ENCODE peak calls at places on chromosome 22, in four cellular contexts. F is upper lobe of right lung, K is NCI-H446, V is anterior cingulate cortex. N is an unnamed sample.
A peak's percentile ranks its signal among the peaks of the same experiment; 100 is the strongest.

GRCh38 chr22:38034278-38034882 is 22.8 kb upstream of the PICK1 start:
- DNase-seq in F (peak; percentile 77), K (no peak), V (peak; percentile 76), N (peak; percentile 92)

GRCh38 chr22:39301108-39301507 is 18.3 kb downstream of the RPL3 start:
- DNase-seq in F (no peak), K (no peak), V (no peak), N (no peak)

GRCh38 chr22:33109532-33110148 is 51.5 kb upstream of the SYN3 start:
- DNase-seq in F (no peak), K (no peak), V (no peak), N (no peak)

GRCh38 chr22:50027639-50028537 is 15.3 kb upstream of the IL17REL start:
- DNase-seq in F (peak; percentile 74), K (no peak), V (peak; percentile 20), N (peak; percentile 10)

GRCh38 chr22:38655532-38656255 is 498 bp downstream of the FAM227A start:
- DNase-seq in F (no peak), K (no peak), V (no peak), N (peak; percentile 7)

GRCh38 chr22:42939451-42939881 is 75.5 kb downstream of the PACSIN2 start:
- DNase-seq in F (peak; percentile 5), K (no peak), V (no peak), N (no peak)

GRCh38 chr22:19757140-19757984 is 3.2 kb upstream of the TBX1 start:
- DNase-seq in F (no peak), K (no peak), V (no peak), N (no peak)

GRCh38 chr22:43293661-43294392 is 49.3 kb downstream of the SCUBE1 start:
- DNase-seq in F (peak; percentile 80), K (peak; percentile 74), V (no peak), N (peak; percentile 58)

GRCh38 chr22:41367680-41368542 is 13.8 kb upstream of the TEF start:
- DNase-seq in F (peak; percentile 84), K (no peak), V (peak; percentile 65), N (peak; percentile 67)

GRCh38 chr22:48358886-48359612 is 1468.6 kb downstream of the BRD1 start:
- DNase-seq in F (peak; percentile 56), K (no peak), V (no peak), N (no peak)

GRCh38 chr22:39545310-39546063 is 12.9 kb upstream of the RPS19BP1 start:
- DNase-seq in F (no peak), K (no peak), V (no peak), N (no peak)

GRCh38 chr22:32817137-32817536 is 15.6 kb downstream of the TIMP3 start:
- DNase-seq in F (no peak), K (no peak), V (no peak), N (no peak)

GRCh38 chr22:50184004-50184461 is 1.7 kb upstream of the TRABD start:
- DNase-seq in F (peak; percentile 89), K (no peak), V (no peak), N (peak; percentile 62)

GRCh38 chr22:19275919-19276600 is 15.5 kb downstream of the CLTCL1 start:
- DNase-seq in F (no peak), K (no peak), V (no peak), N (no peak)

GRCh38 chr22:26342719-26343449 is 86.2 kb upstream of the ASPHD2 start:
- DNase-seq in F (no peak), K (no peak), V (no peak), N (no peak)

GRCh38 chr22:38755155-38755910 is 465 bp downstream of the SUN2 start:
- DNase-seq in F (peak; percentile 98), K (no peak), V (peak; percentile 73), N (peak; percentile 69)

GRCh38 chr22:40499187-40499753 is 128.9 kb downstream of the SGSM3 start:
- DNase-seq in F (no peak), K (no peak), V (no peak), N (peak; percentile 98)

GRCh38 chr22:36022162-36022561 is 6.5 kb downstream of the RBFOX2 start:
- DNase-seq in F (no peak), K (no peak), V (no peak), N (peak; percentile 78)

GRCh38 chr22:25027552-25027951 is 75.0 kb downstream of the KIAA1671 start:
- DNase-seq in F (no peak), K (no peak), V (no peak), N (no peak)

GRCh38 chr22:35418088-35418487 is 18.1 kb downstream of the MCM5 start:
- DNase-seq in F (no peak), K (no peak), V (no peak), N (peak; percentile 55)

GRCh38 chr22:20232237-20232598 is 35.9 kb downstream of the RTN4R start:
- DNase-seq in F (no peak), K (no peak), V (no peak), N (no peak)

GRCh38 chr22:24027389-24027980 is 16.4 kb downstream of the CABIN1 start:
- DNase-seq in F (no peak), K (no peak), V (no peak), N (no peak)

GRCh38 chr22:24405631-24406321 is 21.6 kb upstream of the ADORA2A start:
- DNase-seq in F (no peak), K (no peak), V (no peak), N (no peak)